ENCODE peak calls at places on chromosome 13, in six cellular contexts. O, K, M, H, S and Y are unnamed samples.

GRCh38 chr13:21060827-21061076 is 634 bp downstream of the LATS2 start:
- DNase-seq in M (no peak), K (no peak), H (no peak), O (no peak), S (no peak), Y (no peak)

GRCh38 chr13:112079696-112080095 is 12.7 kb downstream of the SOX1 start:
- DNase-seq in H (no peak), O (no peak), K (no peak), S (no peak), M (no peak), Y (no peak)

GRCh38 chr13:82681535-82681934 is 1200.7 kb downstream of the SLITRK1 start:
- DNase-seq in O (no peak), K (peak), S (no peak), H (no peak), M (no peak), Y (peak)

GRCh38 chr13:48504606-48505369 is 28.1 kb downstream of the RCBTB2 start:
- DNase-seq in H (no peak), K (peak), S (no peak), M (no peak), O (no peak), Y (peak)

GRCh38 chr13:44035400-44035799 is 155.7 kb downstream of the LACC1 start:
- DNase-seq in O (no peak), K (no peak), S (no peak), M (no peak), H (no peak), Y (no peak)

GRCh38 chr13:28475916-28476725 is 18.8 kb downstream of the FLT1 start:
- DNase-seq in O (no peak), K (no peak), H (no peak), M (peak), S (peak), Y (peak)

GRCh38 chr13:44818428-44818827 is 170.8 kb downstream of the NUFIP1 start:
- DNase-seq in K (peak), H (peak), M (peak), O (no peak), S (peak), Y (peak)

GRCh38 chr13:39634956-39635355 is 20.5 kb upstream of the COG6 start:
- DNase-seq in K (no peak), O (no peak), H (no peak), S (no peak), M (no peak), Y (no peak)

GRCh38 chr13:95122063-95122462 is 179.2 kb downstream of the ABCC4 start:
- DNase-seq in O (no peak), H (no peak), K (no peak), S (peak), M (peak), Y (no peak)

GRCh38 chr13:102484329-102484728 is 82.5 kb upstream of the FGF14 start:
- DNase-seq in O (no peak), M (peak), K (no peak), S (peak), H (no peak), Y (peak)

GRCh38 chr13:70034280-70034679 is 73.3 kb upstream of the ATXN8OS start:
- DNase-seq in H (no peak), O (no peak), S (peak), K (no peak), M (no peak), Y (peak)

GRCh38 chr13:98507060-98507797 is 69.7 kb downstream of the STK24 start:
- DNase-seq in H (no peak), S (peak), M (no peak), K (no peak), O (peak), Y (peak)

GRCh38 chr13:109833940-109834339 is 47.6 kb upstream of the IRS2 start:
- DNase-seq in O (no peak), S (no peak), M (no peak), H (no peak), K (no peak), Y (no peak)

GRCh38 chr13:109835321-109835720 is 48.9 kb upstream of the IRS2 start:
- DNase-seq in S (no peak), H (no peak), O (no peak), K (no peak), M (peak), Y (no peak)

GRCh38 chr13:109836629-109837607 is 50.5 kb upstream of the IRS2 start:
- DNase-seq in K (no peak), M (no peak), O (no peak), S (no peak), H (no peak), Y (no peak)

DNA sequence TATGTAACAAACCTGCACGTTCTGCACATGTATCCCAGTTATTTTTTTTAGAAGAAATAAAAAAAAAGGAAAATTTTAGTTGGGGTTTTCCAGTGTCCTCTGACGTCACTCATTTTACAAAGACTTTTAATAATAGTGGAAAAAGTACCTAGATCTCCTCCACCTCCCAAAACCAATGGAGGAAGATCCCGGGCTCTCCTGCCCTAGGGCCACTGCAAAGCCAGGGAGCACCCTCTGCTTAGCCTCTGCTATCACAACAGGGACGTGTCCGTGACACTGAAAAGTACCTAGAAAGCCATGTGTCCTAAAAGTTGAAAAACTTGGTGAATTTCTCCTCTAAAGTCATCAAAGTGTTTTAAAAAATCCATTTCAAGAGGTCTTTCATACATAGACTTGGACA is 46.7 kb upstream of the IRS2 start:
- DNase-seq in M (no peak), O (no peak), H (no peak), S (no peak), K (no peak), Y (no peak)
- H2BK15ac ChIP-seq in M (no peak), O (no peak), H (no peak), S (no peak), K (no peak), Y (no peak)

DNA sequence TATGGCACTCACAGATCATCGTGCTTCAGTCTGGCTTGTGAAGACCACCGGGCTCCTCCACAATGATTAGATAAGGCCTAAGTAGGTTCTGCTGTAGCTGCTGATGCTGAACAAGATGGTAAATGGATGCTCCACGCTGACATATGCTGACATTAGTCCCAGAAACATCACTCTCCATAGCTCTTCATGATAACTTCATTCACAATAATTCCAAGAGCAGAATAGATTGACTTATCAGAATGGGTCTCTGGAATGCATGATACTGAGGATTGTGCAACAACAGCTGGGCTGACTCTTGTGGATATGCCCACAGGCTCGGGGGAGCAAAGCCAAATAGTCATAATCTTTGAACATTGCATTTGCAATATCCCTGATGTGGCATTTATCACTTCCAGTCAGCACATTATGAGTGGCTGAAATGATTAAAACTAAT is 63.8 kb upstream of the RXFP2 start:
- DNase-seq in K (no peak), O (no peak), S (no peak), M (no peak), H (no peak), Y (no peak)
- H2BK15ac ChIP-seq in K (no peak), O (no peak), S (no peak), M (no peak), H (no peak), Y (no peak)

GRCh38 chr13:81207221-81207620 is 866.3 kb upstream of the SPRY2 start:
- DNase-seq in M (no peak), K (no peak), H (no peak), O (no peak), S (no peak), Y (no peak)
- H2BK15ac ChIP-seq in M (no peak), K (no peak), H (no peak), O (no peak), S (no peak), Y (no peak)

DNA sequence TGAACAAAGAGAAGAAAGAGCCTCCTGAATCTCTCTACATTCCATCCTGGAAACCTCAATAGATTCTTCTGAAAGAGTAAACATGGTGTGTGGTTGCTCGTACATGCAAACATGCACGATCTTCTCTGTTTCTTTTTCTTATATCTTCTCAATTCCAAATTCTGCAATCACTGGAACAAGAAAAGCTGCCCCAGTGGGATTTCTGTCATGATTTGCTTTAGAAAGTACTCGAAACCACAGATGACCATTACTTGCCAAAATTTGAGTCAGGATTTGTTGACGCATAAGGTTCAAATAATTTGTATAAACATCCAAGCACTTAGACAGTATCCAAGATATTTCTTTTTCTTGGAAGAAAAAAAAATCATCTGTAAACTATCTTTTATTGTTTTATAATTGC is 138.0 kb upstream of the DACH1 start:
- DNase-seq in K (no peak), O (no peak), S (no peak), M (no peak), H (peak), Y (no peak)
- H2BK15ac ChIP-seq in K (no peak), O (no peak), S (no peak), M (no peak), H (no peak), Y (no peak)

DNA sequence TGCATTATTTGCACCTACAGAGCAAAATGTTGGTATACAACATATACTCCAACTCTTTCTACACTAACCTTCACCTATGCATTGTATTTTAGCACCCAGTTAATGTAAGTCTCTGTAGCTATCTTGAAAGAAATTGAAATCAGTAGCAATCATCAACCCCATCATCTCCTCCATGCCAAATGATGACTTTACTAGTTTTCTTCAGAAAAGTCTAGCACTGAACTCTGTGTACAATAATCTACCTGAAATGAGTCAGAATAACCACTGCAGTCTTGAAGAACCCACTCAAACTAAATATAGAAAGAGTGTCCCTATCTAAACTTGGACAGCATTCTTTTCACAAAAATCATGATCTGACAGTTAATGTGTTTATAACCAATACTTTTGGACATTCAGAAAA is 9.8 kb downstream of the IRS2 start:
- DNase-seq in H (no peak), S (no peak), K (no peak), M (peak), O (no peak), Y (no peak)
- H2BK15ac ChIP-seq in H (no peak), S (no peak), K (no peak), M (no peak), O (no peak), Y (no peak)